ENCODE peak calls at places on chromosomes 2 and 18, in four cellular contexts. M is K562, B is endothelial cell of umbilical vein, P is mammary epithelial cell. R is an unnamed sample.

GRCh38 chr18:79548986-79549637 is 130.5 kb upstream of the CTDP1 start:
- DNase-seq in M (no peak), B (no peak), P (no peak), R (no peak)

GRCh38 chr2:40403233-40403841 is 48.6 kb downstream of the SLC8A1 start:
- DNase-seq in M (no peak), B (no peak), P (peak), R (peak)

GRCh38 chr2:239337877-239338484 is 62.8 kb downstream of the HDAC4 start:
- DNase-seq in M (no peak), B (no peak), P (no peak), R (no peak)

GRCh38 chr2:158047156-158047611 is 54.5 kb upstream of the UPP2 start:
- DNase-seq in M (peak), B (peak), P (no peak), R (no peak)

GRCh38 chr2:215900203-215900611 is 113.1 kb downstream of the MREG start:
- DNase-seq in M (no peak), B (no peak), P (peak), R (peak)

GRCh38 chr2:74357627-74358026 is 14.4 kb upstream of the SLC4A5 start:
- DNase-seq in M (no peak), B (no peak), P (no peak), R (no peak)

GRCh38 chr2:16034151-16034974 is 94.0 kb downstream of the MYCN start:
- DNase-seq in M (peak), B (no peak), P (no peak), R (no peak)

GRCh38 chr18:65235966-65236634 is 514.7 kb upstream of the CDH7 start:
- DNase-seq in M (no peak), B (no peak), P (peak), R (no peak)

GRCh38 chr18:63140997-63141776 is 178.4 kb downstream of the BCL2 start:
- DNase-seq in M (no peak), B (no peak), P (no peak), R (peak)

GRCh38 chr2:117714110-117714509 is 100.4 kb upstream of the DDX18 start:
- DNase-seq in M (no peak), B (no peak), P (no peak), R (no peak)

GRCh38 chr18:13444430-13445240 is 226.1 kb downstream of the LDLRAD4 start:
- DNase-seq in M (no peak), B (no peak), P (no peak), R (no peak)

GRCh38 chr18:44458777-44459176 is 221.9 kb upstream of the SETBP1 start:
- DNase-seq in M (no peak), B (peak), P (peak), R (no peak)

GRCh38 chr2:9905413-9905812 is 46.1 kb upstream of the GRHL1 start:
- DNase-seq in M (no peak), B (no peak), P (no peak), R (peak)

GRCh38 chr2:147099845-147100244 is 745.0 kb upstream of the ACVR2A start:
- DNase-seq in M (no peak), B (no peak), P (peak), R (peak)

GRCh38 chr2:142870516-142870915 is 6.9 kb upstream of the KYNU start:
- DNase-seq in M (no peak), B (no peak), P (no peak), R (no peak)

GRCh38 chr18:48547456-48548403 is 8.9 kb downstream of the CTIF start:
- DNase-seq in M (peak), B (no peak), P (peak), R (peak)

GRCh38 chr2:113700186-113700841 is 56.1 kb downstream of the SLC35F5 start:
- DNase-seq in M (peak), B (no peak), P (no peak), R (no peak)

DNA sequence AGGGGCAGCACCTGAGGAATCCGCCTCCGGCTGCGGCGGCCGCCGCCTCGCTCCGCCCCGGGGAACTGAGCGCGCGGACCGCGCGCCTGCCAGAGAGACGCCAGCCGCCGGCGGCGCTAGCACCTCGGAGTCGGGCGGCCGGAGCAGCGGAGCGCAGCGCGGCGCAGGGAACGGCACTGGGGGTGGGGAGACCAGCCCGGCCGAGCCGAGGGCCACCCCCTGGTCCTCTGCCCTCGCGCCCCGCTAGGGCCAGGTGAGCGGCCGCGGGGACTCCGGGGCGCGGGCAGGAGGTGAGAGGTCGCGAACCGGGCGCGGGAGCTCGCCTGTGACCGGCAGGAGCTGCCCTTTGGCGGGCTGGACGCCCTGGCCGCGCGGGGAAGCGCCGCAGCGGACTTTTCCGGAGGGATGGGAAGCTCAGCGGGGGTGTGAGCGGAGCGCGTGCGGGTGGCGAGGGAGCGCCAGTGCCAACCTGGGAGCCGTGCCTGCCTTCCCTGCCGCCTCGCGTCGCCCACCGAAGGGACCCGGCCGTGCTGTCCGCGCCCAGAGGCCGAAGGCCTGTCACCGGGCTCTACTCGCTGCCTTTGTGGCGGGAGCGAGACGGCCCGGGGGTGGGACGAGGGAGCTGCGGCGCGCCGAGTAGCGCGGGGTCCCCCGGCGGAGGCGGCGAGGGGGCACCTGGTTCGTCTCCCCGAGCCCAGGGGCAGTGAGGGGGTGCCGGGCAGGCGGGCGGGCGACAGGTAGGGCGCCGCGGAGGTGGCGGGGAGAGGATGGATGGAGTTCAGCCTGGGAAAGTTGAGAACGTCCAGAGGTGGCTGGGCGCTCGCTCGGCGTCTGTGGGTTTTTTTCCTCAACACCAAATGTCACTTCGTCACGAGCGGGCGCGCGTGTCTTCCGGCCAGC is at the start of gene GREB1L:
- DNase-seq in M (no peak), B (peak), P (peak), R (peak)
- TF ChIP-seq EZH2 in M (no peak), B (peak), P (no peak), R (no peak)

GRCh38 chr2:44951714-44952113 is 10.2 kb downstream of the SIX3 start:
- DNase-seq in M (no peak), B (no peak), P (no peak), R (no peak)

GRCh38 chr2:44952143-44952805 is 10.8 kb downstream of the SIX3 start:
- DNase-seq in M (peak), B (peak), P (peak), R (peak)

GRCh38 chr2:44954306-44954901 is 12.9 kb downstream of the SIX3 start:
- DNase-seq in M (no peak), B (no peak), P (no peak), R (no peak)

GRCh38 chr2:44953686-44953976 is 12.1 kb downstream of the SIX3 start:
- DNase-seq in M (no peak), B (no peak), P (no peak), R (no peak)

GRCh38 chr2:44952806-44953685 is 11.5 kb downstream of the SIX3 start:
- DNase-seq in M (no peak), B (peak), P (no peak), R (no peak)
- TF ChIP-seq EZH2 in M (no peak), B (peak), P (no peak), R (no peak)

DNA sequence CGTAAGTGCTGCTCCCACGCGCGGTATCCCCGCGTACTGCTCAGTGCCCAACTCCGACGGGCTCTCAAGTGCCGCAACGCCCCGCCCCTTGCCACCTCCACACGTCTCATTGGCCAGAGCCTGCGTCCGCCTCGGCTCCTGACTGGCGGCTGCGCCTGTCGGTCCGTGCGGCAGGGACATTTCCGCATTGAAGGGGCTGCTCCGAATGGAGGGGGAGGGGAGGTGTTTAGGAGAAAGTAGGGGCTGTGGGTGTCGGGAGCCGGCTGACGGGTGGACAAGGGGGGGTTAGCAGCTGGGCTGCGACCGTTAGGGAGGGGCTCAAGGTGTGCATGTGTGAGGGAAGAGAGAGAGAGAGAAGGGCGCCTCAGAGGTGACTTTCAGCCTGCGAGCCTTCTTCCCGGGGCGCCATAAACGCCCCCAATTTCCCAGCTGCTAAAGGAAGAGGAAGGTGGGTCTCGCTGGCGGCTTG is 877 bp upstream of the UGP2 start:
- DNase-seq in M (peak), B (peak), P (peak), R (peak)
- TF ChIP-seq EZH2 in M (no peak), B (no peak), P (no peak), R (no peak)

GRCh38 chr18:31723998-31724711 is 36.5 kb downstream of the SLC25A52 start:
- DNase-seq in M (no peak), B (no peak), P (no peak), R (no peak)

GRCh38 chr18:31721596-31721995 is 37.2 kb upstream of the B4GALT6 start:
- DNase-seq in M (no peak), B (no peak), P (no peak), R (no peak)

GRCh38 chr18:31722369-31722957 is 38.1 kb upstream of the B4GALT6 start:
- DNase-seq in M (peak), B (peak), P (peak), R (no peak)

GRCh38 chr18:31720867-31721266 is 36.5 kb upstream of the B4GALT6 start:
- DNase-seq in M (no peak), B (no peak), P (no peak), R (no peak)

GRCh38 chr18:31723639-31723997 is 37.1 kb downstream of the SLC25A52 start:
- DNase-seq in M (no peak), B (no peak), P (no peak), R (no peak)
- TF ChIP-seq EZH2 in M (no peak), B (no peak), P (no peak), R (no peak)

R was measured in PC-9.